ENCODE peak calls at places on chromosomes 7 and 10, in nine cellular contexts. W is spleen, Z is Peyer's patch, H is tibial nerve, P is stomach, S is ovary, B is IMR-90, M is A549, J is sigmoid colon. G is an unnamed sample.

GRCh38 chr7:32618987-32619386 is 123.7 kb downstream of the AVL9 start:
- DNase-seq in Z (no peak), B (peak; percentile 19), W (no peak), P (no peak), H (no peak), J (no peak), M (no peak), S (no peak), G (no peak)

GRCh38 chr7:28729276-28729675 is 228.9 kb downstream of the TRIL start:
- DNase-seq in Z (no peak), B (no peak), S (no peak), M (no peak), P (no peak), W (no peak), J (no peak), H (no peak), G (no peak)

GRCh38 chr10:16964571-16965241 is 147.5 kb upstream of the RSU1 start:
- DNase-seq in M (no peak), Z (no peak), B (no peak), J (no peak), W (no peak), H (no peak), S (no peak), P (no peak), G (no peak)

GRCh38 chr10:70928140-70928539 is 39.8 kb upstream of the PCBD1 start:
- DNase-seq in P (no peak), S (no peak), Z (no peak), W (no peak), B (no peak), H (no peak), J (no peak), M (no peak), G (no peak)

GRCh38 chr7:133794490-133794889 is 332.6 kb upstream of the LRGUK start:
- DNase-seq in W (no peak), M (no peak), S (no peak), P (no peak), B (peak; percentile 11), Z (no peak), J (no peak), H (peak; percentile 29), G (peak; percentile 61)

GRCh38 chr10:119246862-119247549 is 39.6 kb downstream of the GRK5 start:
- DNase-seq in Z (no peak), B (peak; percentile 97), P (no peak), W (peak; percentile 18), H (peak; percentile 65), M (no peak), J (no peak), S (no peak), G (peak; percentile 23)

GRCh38 chr7:16989883-16990413 is 108.2 kb upstream of the AGR3 start:
- DNase-seq in S (peak; percentile 10), Z (peak; percentile 17), J (peak; percentile 82), W (no peak), P (peak; percentile 91), H (peak; percentile 90), M (peak; percentile 67), B (peak; percentile 80), G (peak; percentile 62)

GRCh38 chr7:54960517-54960916 is 58.3 kb upstream of the EGFR start:
- DNase-seq in S (no peak), P (no peak), B (peak; percentile 61), J (no peak), H (no peak), Z (no peak), M (no peak), W (no peak), G (no peak)

GRCh38 chr7:108016841-108017775 is 14.1 kb upstream of the LAMB1 start:
- DNase-seq in Z (no peak), B (peak; percentile 70), M (peak; percentile 40), S (no peak), H (peak; percentile 32), P (no peak), J (no peak), W (no peak), G (no peak)

GRCh38 chr7:28755255-28755654 is 202.9 kb downstream of the TRIL start:
- DNase-seq in M (no peak), P (no peak), B (peak; percentile 63), S (no peak), Z (no peak), W (no peak), J (no peak), H (peak; percentile 33), G (peak; percentile 37)

GRCh38 chr7:128431221-128431620 is 21.4 kb upstream of the IMPDH1 start:
- DNase-seq in B (no peak), P (peak; percentile 55), H (peak; percentile 47), J (no peak), W (no peak), S (no peak), M (no peak), Z (no peak), G (no peak)

GRCh38 chr10:88991161-88991899 is 732 bp downstream of the FAS start:
- DNase-seq in W (peak; percentile 92), Z (peak; percentile 65), P (peak; percentile 55), J (peak; percentile 90), B (peak; percentile 68), H (peak; percentile 72), M (peak; percentile 30), S (peak; percentile 79), G (peak; percentile 40)

GRCh38 chr7:21767300-21767900 is 178.3 kb downstream of the CDCA7L start:
- DNase-seq in Z (no peak), P (peak; percentile 50), B (peak; percentile 24), H (no peak), S (no peak), M (peak; percentile 72), W (no peak), J (no peak), G (no peak)

GRCh38 chr10:62917475-62918238 is 101.5 kb upstream of the EGR2 start:
- DNase-seq in M (no peak), B (no peak), W (no peak), J (no peak), P (no peak), H (no peak), Z (no peak), S (no peak), G (no peak)

GRCh38 chr7:127667751-127668530 is 15.9 kb downstream of the SND1 start:
- DNase-seq in J (no peak), B (peak; percentile 44), Z (no peak), M (no peak), P (no peak), S (no peak), W (no peak), H (no peak), G (no peak)

GRCh38 chr10:103127241-103127640 is 65.8 kb downstream of the NT5C2 start:
- DNase-seq in H (no peak), W (no peak), Z (no peak), J (no peak), S (no peak), M (no peak), P (no peak), B (no peak), G (no peak)

GRCh38 chr7:129644634-129645230 is 33.2 kb downstream of the NRF1 start:
- DNase-seq in B (peak; percentile 68), H (no peak), W (no peak), Z (no peak), S (no peak), P (no peak), J (no peak), M (no peak), G (no peak)

GRCh38 chr10:42454313-42454712 is 184.1 kb downstream of the ZNF33B start:
- DNase-seq in M (no peak), B (no peak), S (no peak), W (no peak), H (no peak), P (no peak), J (no peak), Z (no peak), G (no peak)

GRCh38 chr10:60331886-60332285 is 57.8 kb downstream of the ANK3 start:
- DNase-seq in H (no peak), J (no peak), Z (no peak), W (no peak), P (no peak), S (no peak), B (no peak), M (no peak), G (no peak)
- TF ChIP-seq CTCF in H (no peak), J (no peak), Z (no peak), W (no peak), P (no peak), S (no peak), B (no peak), M (no peak), G (no peak)

DNA sequence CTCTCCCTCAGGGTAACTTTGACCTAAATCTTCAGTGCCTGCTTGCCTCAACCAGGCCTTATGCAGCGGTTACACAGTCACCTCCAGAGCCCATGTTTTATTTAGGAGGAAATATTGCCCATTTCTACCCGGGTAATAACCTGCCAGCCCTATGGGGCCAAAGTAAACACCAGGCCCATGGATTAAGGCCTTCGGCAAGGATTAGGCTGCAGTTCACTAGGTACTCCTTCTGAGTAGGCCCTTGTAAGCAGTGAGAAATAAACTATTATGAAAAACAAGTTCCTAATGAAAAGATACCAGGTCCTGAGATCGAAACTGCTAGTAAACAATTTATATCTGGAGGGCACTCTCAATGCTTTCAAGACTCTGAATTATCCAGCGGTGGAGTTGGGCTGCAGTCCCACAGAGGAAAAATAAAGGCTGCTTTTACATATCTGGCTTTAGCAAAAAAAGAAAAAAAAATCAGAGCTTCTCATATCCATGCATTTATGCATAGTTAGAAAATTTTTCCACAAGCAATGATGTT is 3.7 kb upstream of the HOXA10 start:
- DNase-seq in H (no peak), J (no peak), M (no peak), B (no peak), Z (no peak), W (peak; percentile 1), S (no peak), P (no peak), G (no peak)
- TF ChIP-seq POLR2A in H (no peak), J (no peak), M (no peak), B (no peak), Z (no peak), W (no peak), S (no peak), P (no peak), G (no peak)

GRCh38 chr10:132518572-132519381 is 18.8 kb upstream of the INPP5A start:
- DNase-seq in S (peak; percentile 53), W (peak; percentile 75), J (no peak), P (peak; percentile 92), M (no peak), H (no peak), Z (no peak), B (no peak), G (peak; percentile 84)
- H3K4me1 ChIP-seq in S (peaks cover 47% of the 10 kb centered on the region), W (peaks cover 51% of the 10 kb centered on the region), J (no peaks in the 10 kb centered on the region), P (peaks cover 57% of the 10 kb centered on the region), M (peaks cover 26% of the 10 kb centered on the region), H (no peaks in the 10 kb centered on the region), Z (no peaks in the 10 kb centered on the region), B (peaks cover 27% of the 10 kb centered on the region), G (peaks cover 56% of the 10 kb centered on the region)

DNA sequence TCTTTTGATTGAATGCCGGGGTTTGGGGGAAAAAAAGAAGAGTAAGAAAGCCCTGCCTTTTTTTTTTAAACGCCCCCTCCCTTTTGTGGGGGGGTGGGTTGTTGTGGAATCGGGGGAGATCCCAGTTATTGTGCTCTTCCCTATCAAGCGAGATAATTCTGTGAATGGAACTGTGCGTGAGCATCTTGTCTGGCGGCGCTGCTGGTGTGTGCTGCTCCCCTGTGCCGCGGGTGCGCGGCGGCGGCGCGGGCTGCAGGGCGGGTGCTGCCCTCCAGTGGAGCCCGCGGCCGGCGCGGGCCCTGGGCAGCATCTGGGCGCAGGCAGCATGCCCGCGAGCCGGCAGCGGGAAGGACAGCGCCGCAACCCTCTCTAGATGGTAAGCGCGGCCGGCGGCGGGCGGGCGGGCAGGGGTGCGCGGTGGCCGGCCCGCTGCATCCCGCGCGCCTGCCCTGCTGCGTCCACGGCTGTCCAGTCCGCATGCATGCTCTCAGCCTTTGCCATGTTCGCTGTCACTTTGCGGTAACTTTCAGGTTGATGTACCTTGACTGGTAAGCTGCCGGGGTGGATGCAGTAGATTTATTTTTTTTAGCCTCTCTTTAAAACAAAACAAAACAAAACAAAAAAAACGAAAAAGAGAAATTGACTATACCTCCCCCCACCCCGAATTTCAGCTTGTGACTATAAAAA is 176.6 kb downstream of the TCF7L2 start:
- DNase-seq in W (peak; percentile 87), Z (no peak), P (peak; percentile 75), H (peak; percentile 36), J (peak; percentile 86), S (peak; percentile 59), M (peak; percentile 55), B (peak; percentile 76), G (peak; percentile 52)
- TF ChIP-seq CTCF in W (no peak), Z (peak; percentile 89), P (peak; percentile 72), H (peak; percentile 89), J (no peak), S (peak; percentile 66), M (peak; percentile 94), B (peak; percentile 95), G (peak; percentile 70)